ENCODE peak calls at places on chromosomes 2 and 18, in nine cellular contexts. One of them, this sample, is unnamed. For H3K4me1, the result is how much of the 10 kb centered on the place peaks cover.

GRCh38 chr2:192218347-192218746 is 23.6 kb upstream of the TMEFF2 start:
- DNase-seq in HepG2: no peak
- DNase-seq in small intestine: no peak
- DNase-seq in GM23338: peak
- DNase-seq in SK-N-SH: no peak
- DNase-seq in CD8-positive, alpha-beta T cell: no peak
- DNase-seq in adipocyte: no peak
- DNase-seq in mucosa of descending colon: no peak
- DNase-seq in cardiac muscle cell: no peak
- DNase-seq in this sample: no peak

GRCh38 chr18:68438983-68439382 is 275.9 kb downstream of the TMX3 start:
- DNase-seq in HepG2: no peak
- DNase-seq in small intestine: no peak
- DNase-seq in GM23338: peak
- DNase-seq in SK-N-SH: no peak
- DNase-seq in CD8-positive, alpha-beta T cell: no peak
- DNase-seq in adipocyte: peak
- DNase-seq in mucosa of descending colon: no peak
- DNase-seq in cardiac muscle cell: no peak
- DNase-seq in this sample: no peak

GRCh38 chr2:221943078-221943810 is 355.6 kb downstream of the PAX3 start:
- DNase-seq in HepG2: no peak
- DNase-seq in small intestine: no peak
- DNase-seq in GM23338: no peak
- DNase-seq in SK-N-SH: no peak
- DNase-seq in CD8-positive, alpha-beta T cell: no peak
- DNase-seq in adipocyte: peak
- DNase-seq in mucosa of descending colon: peak
- DNase-seq in cardiac muscle cell: no peak
- DNase-seq in this sample: peak

GRCh38 chr2:56025469-56026193 is 102.0 kb upstream of the EFEMP1 start:
- DNase-seq in HepG2: no peak
- DNase-seq in small intestine: no peak
- DNase-seq in GM23338: no peak
- DNase-seq in SK-N-SH: no peak
- DNase-seq in CD8-positive, alpha-beta T cell: no peak
- DNase-seq in adipocyte: no peak
- DNase-seq in mucosa of descending colon: no peak
- DNase-seq in cardiac muscle cell: no peak
- DNase-seq in this sample: no peak

GRCh38 chr2:70083344-70084156 is 3.7 kb upstream of the PCBP1 start:
- DNase-seq in HepG2: peak
- DNase-seq in small intestine: peak
- DNase-seq in GM23338: no peak
- DNase-seq in SK-N-SH: no peak
- DNase-seq in CD8-positive, alpha-beta T cell: peak
- DNase-seq in adipocyte: no peak
- DNase-seq in mucosa of descending colon: peak
- DNase-seq in cardiac muscle cell: no peak
- DNase-seq in this sample: no peak

GRCh38 chr2:10029875-10030223 is 13.5 kb upstream of the KLF11 start:
- DNase-seq in HepG2: no peak
- DNase-seq in small intestine: no peak
- DNase-seq in GM23338: no peak
- DNase-seq in SK-N-SH: no peak
- DNase-seq in CD8-positive, alpha-beta T cell: no peak
- DNase-seq in adipocyte: no peak
- DNase-seq in mucosa of descending colon: no peak
- DNase-seq in cardiac muscle cell: no peak
- DNase-seq in this sample: no peak

GRCh38 chr2:195395351-195395750 is 261.7 kb upstream of the SLC39A10 start:
- DNase-seq in HepG2: no peak
- DNase-seq in small intestine: no peak
- DNase-seq in GM23338: no peak
- DNase-seq in SK-N-SH: no peak
- DNase-seq in CD8-positive, alpha-beta T cell: no peak
- DNase-seq in adipocyte: peak
- DNase-seq in mucosa of descending colon: no peak
- DNase-seq in cardiac muscle cell: no peak
- DNase-seq in this sample: no peak

GRCh38 chr2:98464772-98465310 is 20.2 kb downstream of the INPP4A start:
- DNase-seq in HepG2: no peak
- DNase-seq in small intestine: peak
- DNase-seq in GM23338: no peak
- DNase-seq in SK-N-SH: no peak
- DNase-seq in CD8-positive, alpha-beta T cell: peak
- DNase-seq in adipocyte: no peak
- DNase-seq in mucosa of descending colon: peak
- DNase-seq in cardiac muscle cell: no peak
- DNase-seq in this sample: no peak

GRCh38 chr18:80022613-80023012 is 11.6 kb upstream of the RBFA start:
- DNase-seq in HepG2: no peak
- DNase-seq in small intestine: no peak
- DNase-seq in GM23338: peak
- DNase-seq in SK-N-SH: no peak
- DNase-seq in CD8-positive, alpha-beta T cell: no peak
- DNase-seq in adipocyte: peak
- DNase-seq in mucosa of descending colon: no peak
- DNase-seq in cardiac muscle cell: peak
- DNase-seq in this sample: no peak

DNA sequence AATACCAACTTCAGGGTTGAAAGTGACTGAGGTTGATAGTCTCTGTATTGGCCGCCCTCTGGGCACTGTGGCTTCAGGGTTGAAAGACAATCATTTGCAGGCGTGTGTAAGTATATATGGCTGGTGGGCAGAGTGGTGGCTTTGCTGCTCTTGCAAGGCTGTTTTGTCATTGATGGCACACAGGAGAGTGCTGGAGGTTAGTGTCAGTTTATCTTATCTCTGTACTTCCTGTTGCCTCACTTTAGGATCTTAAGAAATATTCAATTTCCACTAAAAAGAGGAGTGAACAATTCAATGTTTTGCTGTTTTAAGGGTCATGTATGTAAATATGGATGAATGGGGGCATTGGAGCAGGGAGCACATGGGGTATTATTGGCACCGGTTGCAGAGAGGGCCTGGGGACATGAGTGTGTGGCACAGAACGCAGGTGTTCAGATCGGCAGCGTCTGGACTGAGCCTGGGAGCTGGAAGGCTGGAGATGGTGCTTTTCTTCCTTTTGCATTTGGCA is 51.5 kb downstream of the NCK2 start:
- DNase-seq in HepG2: no peak
- DNase-seq in small intestine: peak
- DNase-seq in GM23338: no peak
- DNase-seq in SK-N-SH: peak
- DNase-seq in CD8-positive, alpha-beta T cell: peak
- DNase-seq in adipocyte: no peak
- DNase-seq in mucosa of descending colon: no peak
- DNase-seq in cardiac muscle cell: no peak
- DNase-seq in this sample: no peak
- H3K4me1 ChIP-seq in HepG2: half or more
- H3K4me1 ChIP-seq in small intestine: under half
- H3K4me1 ChIP-seq in GM23338: under half
- H3K4me1 ChIP-seq in SK-N-SH: under half
- H3K4me1 ChIP-seq in CD8-positive, alpha-beta T cell: half or more
- H3K4me1 ChIP-seq in adipocyte: under half
- H3K4me1 ChIP-seq in mucosa of descending colon: under half
- H3K4me1 ChIP-seq in cardiac muscle cell: under half
- H3K4me1 ChIP-seq in this sample: under half

GRCh38 chr2:171794918-171795317 is 99.1 kb downstream of the SLC25A12 start:
- DNase-seq in HepG2: no peak
- DNase-seq in small intestine: no peak
- DNase-seq in GM23338: peak
- DNase-seq in SK-N-SH: no peak
- DNase-seq in CD8-positive, alpha-beta T cell: no peak
- DNase-seq in adipocyte: no peak
- DNase-seq in mucosa of descending colon: no peak
- DNase-seq in cardiac muscle cell: peak
- DNase-seq in this sample: no peak

GRCh38 chr2:171793691-171794678 is 100.1 kb downstream of the SLC25A12 start:
- DNase-seq in HepG2: no peak
- DNase-seq in small intestine: no peak
- DNase-seq in GM23338: peak
- DNase-seq in SK-N-SH: no peak
- DNase-seq in CD8-positive, alpha-beta T cell: no peak
- DNase-seq in adipocyte: peak
- DNase-seq in mucosa of descending colon: no peak
- DNase-seq in cardiac muscle cell: no peak
- DNase-seq in this sample: no peak

GRCh38 chr2:171792922-171793580 is 101.0 kb downstream of the SLC25A12 start:
- DNase-seq in HepG2: no peak
- DNase-seq in small intestine: no peak
- DNase-seq in GM23338: no peak
- DNase-seq in SK-N-SH: no peak
- DNase-seq in CD8-positive, alpha-beta T cell: no peak
- DNase-seq in adipocyte: no peak
- DNase-seq in mucosa of descending colon: no peak
- DNase-seq in cardiac muscle cell: no peak
- DNase-seq in this sample: no peak

GRCh38 chr2:171789956-171790355 is 102.7 kb downstream of the DYNC1I2 start:
- DNase-seq in HepG2: no peak
- DNase-seq in small intestine: no peak
- DNase-seq in GM23338: no peak
- DNase-seq in SK-N-SH: no peak
- DNase-seq in CD8-positive, alpha-beta T cell: peak
- DNase-seq in adipocyte: no peak
- DNase-seq in mucosa of descending colon: no peak
- DNase-seq in cardiac muscle cell: no peak
- DNase-seq in this sample: no peak

DNA sequence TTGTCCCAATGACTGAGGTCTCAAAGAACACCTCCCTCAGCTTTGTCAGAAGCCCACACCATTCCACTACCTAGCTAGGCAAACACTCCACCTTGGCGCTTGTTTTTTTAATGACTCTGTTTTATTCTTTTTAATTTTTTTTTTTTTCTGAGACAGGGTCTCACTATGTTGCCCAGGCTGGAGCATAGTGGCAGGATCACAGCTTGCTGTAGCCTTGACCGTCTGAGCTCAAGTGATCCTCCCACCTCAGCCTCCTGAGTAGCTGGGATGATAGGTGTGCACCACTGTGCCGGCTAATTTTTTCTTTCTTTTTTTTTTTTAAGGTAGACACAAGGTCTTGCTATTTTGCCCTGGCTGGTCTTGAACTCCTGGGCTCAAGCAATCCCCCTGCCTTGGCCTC is 101.9 kb downstream of the SLC25A12 start:
- DNase-seq in HepG2: no peak
- DNase-seq in small intestine: no peak
- DNase-seq in GM23338: no peak
- DNase-seq in SK-N-SH: no peak
- DNase-seq in CD8-positive, alpha-beta T cell: no peak
- DNase-seq in adipocyte: no peak
- DNase-seq in mucosa of descending colon: no peak
- DNase-seq in cardiac muscle cell: no peak
- DNase-seq in this sample: no peak
- H3K4me1 ChIP-seq in HepG2: under half
- H3K4me1 ChIP-seq in small intestine: under half
- H3K4me1 ChIP-seq in GM23338: half or more
- H3K4me1 ChIP-seq in SK-N-SH: under half
- H3K4me1 ChIP-seq in CD8-positive, alpha-beta T cell: under half
- H3K4me1 ChIP-seq in adipocyte: under half
- H3K4me1 ChIP-seq in mucosa of descending colon: under half
- H3K4me1 ChIP-seq in cardiac muscle cell: under half
- H3K4me1 ChIP-seq in this sample: under half

GRCh38 chr18:35458677-35459441 is 38.9 kb downstream of the INO80C start:
- DNase-seq in HepG2: peak
- DNase-seq in small intestine: peak
- DNase-seq in GM23338: peak
- DNase-seq in SK-N-SH: no peak
- DNase-seq in CD8-positive, alpha-beta T cell: no peak
- DNase-seq in adipocyte: peak
- DNase-seq in mucosa of descending colon: peak
- DNase-seq in cardiac muscle cell: peak
- DNase-seq in this sample: peak
- H3K4me1 ChIP-seq in HepG2: under half
- H3K4me1 ChIP-seq in small intestine: under half
- H3K4me1 ChIP-seq in GM23338: under half
- H3K4me1 ChIP-seq in SK-N-SH: under half
- H3K4me1 ChIP-seq in CD8-positive, alpha-beta T cell: under half
- H3K4me1 ChIP-seq in adipocyte: under half
- H3K4me1 ChIP-seq in mucosa of descending colon: under half
- H3K4me1 ChIP-seq in cardiac muscle cell: under half
- H3K4me1 ChIP-seq in this sample: under half

GRCh38 chr2:27085062-27085669 is 1.4 kb upstream of the KHK start:
- DNase-seq in HepG2: no peak
- DNase-seq in small intestine: no peak
- DNase-seq in GM23338: no peak
- DNase-seq in SK-N-SH: no peak
- DNase-seq in CD8-positive, alpha-beta T cell: no peak
- DNase-seq in adipocyte: no peak
- DNase-seq in mucosa of descending colon: no peak
- DNase-seq in cardiac muscle cell: no peak
- DNase-seq in this sample: no peak

GRCh38 chr2:27086722-27087446 is at the start of gene KHK:
- DNase-seq in HepG2: peak
- DNase-seq in small intestine: peak
- DNase-seq in GM23338: peak
- DNase-seq in SK-N-SH: peak
- DNase-seq in CD8-positive, alpha-beta T cell: no peak
- DNase-seq in adipocyte: no peak
- DNase-seq in mucosa of descending colon: peak
- DNase-seq in cardiac muscle cell: peak
- DNase-seq in this sample: peak

GRCh38 chr2:27085670-27086089 is 892 bp upstream of the KHK start:
- DNase-seq in HepG2: no peak
- DNase-seq in small intestine: peak
- DNase-seq in GM23338: peak
- DNase-seq in SK-N-SH: peak
- DNase-seq in CD8-positive, alpha-beta T cell: peak
- DNase-seq in adipocyte: peak
- DNase-seq in mucosa of descending colon: peak
- DNase-seq in cardiac muscle cell: peak
- DNase-seq in this sample: peak

GRCh38 chr2:27087823-27088410 is 1.3 kb downstream of the KHK start:
- DNase-seq in HepG2: no peak
- DNase-seq in small intestine: peak
- DNase-seq in GM23338: no peak
- DNase-seq in SK-N-SH: no peak
- DNase-seq in CD8-positive, alpha-beta T cell: no peak
- DNase-seq in adipocyte: no peak
- DNase-seq in mucosa of descending colon: no peak
- DNase-seq in cardiac muscle cell: no peak
- DNase-seq in this sample: no peak

DNA sequence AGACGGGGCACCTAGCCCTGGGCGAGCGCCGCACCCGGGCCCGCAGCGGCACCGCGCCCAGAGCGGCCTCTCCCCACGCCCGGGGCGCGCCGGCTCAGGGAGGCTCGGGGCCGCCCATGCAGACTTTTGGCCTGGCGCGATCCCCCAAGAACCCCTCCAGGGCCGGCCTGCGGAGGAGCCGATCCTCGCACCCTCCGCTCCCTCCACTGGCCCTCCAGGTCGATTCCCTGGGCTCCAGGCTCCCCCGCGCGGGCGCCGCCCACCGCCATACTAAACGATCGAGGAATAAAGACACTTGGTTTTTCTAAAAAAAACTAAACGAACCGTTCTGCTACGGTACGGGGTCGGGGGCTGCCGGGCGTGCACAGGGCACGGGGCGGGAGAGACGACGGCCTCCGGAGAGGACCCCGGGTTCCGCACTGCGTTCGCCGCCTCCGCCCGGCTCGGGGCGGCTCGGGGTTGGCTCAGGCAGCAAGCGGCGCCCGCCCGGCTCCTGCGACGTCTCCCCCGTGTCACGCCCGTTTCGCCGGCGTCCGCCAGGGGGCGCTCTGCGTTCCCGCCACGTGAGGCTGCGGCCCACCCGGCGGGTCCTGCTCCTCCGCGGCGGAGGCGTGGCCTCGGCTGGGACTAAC is 366 bp upstream of the KHK start:
- DNase-seq in HepG2: peak
- DNase-seq in small intestine: peak
- DNase-seq in GM23338: peak
- DNase-seq in SK-N-SH: peak
- DNase-seq in CD8-positive, alpha-beta T cell: peak
- DNase-seq in adipocyte: peak
- DNase-seq in mucosa of descending colon: peak
- DNase-seq in cardiac muscle cell: peak
- DNase-seq in this sample: peak
- H3K4me1 ChIP-seq in HepG2: half or more
- H3K4me1 ChIP-seq in small intestine: under half
- H3K4me1 ChIP-seq in GM23338: under half
- H3K4me1 ChIP-seq in SK-N-SH: under half
- H3K4me1 ChIP-seq in CD8-positive, alpha-beta T cell: under half
- H3K4me1 ChIP-seq in adipocyte: under half
- H3K4me1 ChIP-seq in mucosa of descending colon: under half
- H3K4me1 ChIP-seq in cardiac muscle cell: under half
- H3K4me1 ChIP-seq in this sample: under half